ENCODE peak calls at places on chromosomes 5 and 9, in five cellular contexts. C is AG04449; I is activated naive CD4-positive, alpha-beta T cell; P is HEK293T; Y is heart right ventricle. X is an unnamed sample.

GRCh38 chr5:157343842-157344790 is 78.2 kb downstream of the CYFIP2 start:
- DNase-seq in Y (no peak), I (no peak), P (no peak), C (no peak), X (no peak)

GRCh38 chr5:115069087-115069968 is 100.4 kb downstream of the TRIM36 start:
- DNase-seq in I (no peak), C (peak; percentile 41), Y (peak; percentile 26), P (peak; percentile 47), X (peak; percentile 15)

GRCh38 chr5:25500635-25501034 is 855.9 kb upstream of the CDH10 start:
- DNase-seq in I (no peak), P (no peak), Y (no peak), C (no peak), X (no peak)

GRCh38 chr9:132427015-132427414 is 17.0 kb downstream of the CFAP77 start:
- DNase-seq in P (no peak), Y (no peak), I (no peak), C (no peak), X (no peak)

GRCh38 chr9:18359335-18359734 is 114.6 kb upstream of the ADAMTSL1 start:
- DNase-seq in Y (no peak), I (no peak), P (no peak), C (peak; percentile 50), X (no peak)

GRCh38 chr5:112245616-112246015 is 173.5 kb downstream of the EPB41L4A start:
- DNase-seq in Y (no peak), P (no peak), I (no peak), C (no peak), X (no peak)

GRCh38 chr5:154202379-154203260 is 12.1 kb downstream of the GALNT10 start:
- DNase-seq in Y (no peak), I (peak; percentile 9), C (no peak), P (no peak), X (no peak)

GRCh38 chr5:11941566-11941965 is 37.3 kb upstream of the CTNND2 start:
- DNase-seq in I (no peak), Y (no peak), P (no peak), C (no peak), X (no peak)

GRCh38 chr5:36728697-36729543 is 122.5 kb downstream of the SLC1A3 start:
- DNase-seq in P (peak; percentile 59), C (peak; percentile 19), I (no peak), Y (peak; percentile 20), X (no peak)

GRCh38 chr9:87521834-87522233 is 24.2 kb downstream of the DAPK1 start:
- DNase-seq in I (no peak), P (no peak), Y (no peak), C (no peak), X (no peak)

GRCh38 chr9:27528278-27528885 is 1.2 kb downstream of the MOB3B start:
- DNase-seq in C (no peak), P (peak; percentile 64), I (peak; percentile 12), Y (peak; percentile 65), X (peak; percentile 80)